ENCODE peak calls at places on chromosome 22, in eight cellular contexts. C is Daoy, D is NCI-H2081 treated with DMSO at 0.1 percent for 48 hours, U is sciatic nerve, F is HEK293T, H is NCI-H446, L is HS-5, S is T-cell. Q is an unnamed sample.

GRCh38 chr22:19105867-19106802 is 16.1 kb downstream of the DGCR2 start:
- DNase-seq in L (no peak), U (peak), S (peak), F (peak), C (no peak), D (no peak), H (peak), Q (no peak)

GRCh38 chr22:21714059-21714770 is 21.4 kb downstream of the YPEL1 start:
- DNase-seq in U (no peak), D (no peak), S (no peak), H (no peak), L (no peak), F (no peak), C (no peak), Q (no peak)

GRCh38 chr22:31800065-31800464 is 46.2 kb downstream of the DEPDC5 start:
- DNase-seq in S (no peak), D (no peak), L (peak), H (no peak), C (peak), U (no peak), F (no peak), Q (no peak)

GRCh38 chr22:26889794-26890193 is 232.4 kb downstream of the MIAT start:
- DNase-seq in U (no peak), F (no peak), S (no peak), L (no peak), C (no peak), H (no peak), D (no peak), Q (no peak)

GRCh38 chr22:38282397-38282796 is 9.6 kb upstream of the TMEM184B start:
- DNase-seq in D (no peak), L (no peak), U (no peak), C (no peak), H (no peak), F (no peak), S (no peak), Q (no peak)

GRCh38 chr22:11616811-11617210 is 3911.2 kb upstream of the OR11H1 start:
- DNase-seq in H (no peak), D (no peak), L (no peak), U (no peak), C (no peak), S (no peak), F (no peak), Q (no peak)

GRCh38 chr22:45868586-45869443 is 108.1 kb downstream of the WNT7B start:
- DNase-seq in L (no peak), S (no peak), F (no peak), D (no peak), H (no peak), C (no peak), U (no peak), Q (no peak)

GRCh38 chr22:17307566-17307965 is 61.7 kb upstream of the CECR2 start:
- DNase-seq in C (no peak), S (no peak), F (no peak), L (no peak), U (peak), H (no peak), D (no peak), Q (no peak)

GRCh38 chr22:31917227-31917921 is 27.0 kb upstream of the YWHAH start:
- DNase-seq in H (no peak), D (no peak), S (no peak), U (no peak), C (no peak), F (no peak), L (no peak), Q (no peak)

GRCh38 chr22:43181321-43182076 is 5.4 kb downstream of the TTLL12 start:
- DNase-seq in H (no peak), D (no peak), C (no peak), L (no peak), F (no peak), S (no peak), U (no peak), Q (no peak)

GRCh38 chr22:44131412-44131811 is 49.3 kb upstream of the PARVG start:
- DNase-seq in F (no peak), H (no peak), S (no peak), L (no peak), U (peak), C (no peak), D (no peak), Q (no peak)

GRCh38 chr22:49825944-49826602 is 1.6 kb downstream of the BRD1 start:
- DNase-seq in D (no peak), L (peak), C (peak), S (peak), U (no peak), H (no peak), F (no peak), Q (no peak)